ENCODE peak calls at places on chromosomes 5 and 9, in four cellular contexts. One of them, this sample, is unnamed.

GRCh38 chr9:129343697-129344375 is 165.8 kb upstream of the IER5L start:
- DNase-seq in endothelial cell: no peak
- DNase-seq in mammary epithelial cell: no peak
- DNase-seq in astrocyte of the cerebellum: no peak
- DNase-seq in this sample: no peak

GRCh38 chr9:116978155-116978554 is 291.1 kb downstream of the TRIM32 start:
- DNase-seq in endothelial cell: no peak
- DNase-seq in mammary epithelial cell: peak
- DNase-seq in astrocyte of the cerebellum: no peak
- DNase-seq in this sample: peak

GRCh38 chr5:146338774-146339714 is at the start of gene POU4F3:
- DNase-seq in endothelial cell: peak
- DNase-seq in mammary epithelial cell: no peak
- DNase-seq in astrocyte of the cerebellum: no peak
- DNase-seq in this sample: no peak

GRCh38 chr5:143372187-143372829 is 31.2 kb downstream of the NR3C1 start:
- DNase-seq in endothelial cell: no peak
- DNase-seq in mammary epithelial cell: peak
- DNase-seq in astrocyte of the cerebellum: no peak
- DNase-seq in this sample: peak

GRCh38 chr5:141399555-141400258 is 2.0 kb downstream of the PCDHGB5 start:
- DNase-seq in endothelial cell: no peak
- DNase-seq in mammary epithelial cell: no peak
- DNase-seq in astrocyte of the cerebellum: no peak
- DNase-seq in this sample: no peak

GRCh38 chr5:156015137-156015536 is 311.8 kb upstream of the SGCD start:
- DNase-seq in endothelial cell: no peak
- DNase-seq in mammary epithelial cell: no peak
- DNase-seq in astrocyte of the cerebellum: no peak
- DNase-seq in this sample: no peak

GRCh38 chr9:124284940-124285441 is 27.2 kb downstream of the NEK6 start:
- DNase-seq in endothelial cell: no peak
- DNase-seq in mammary epithelial cell: no peak
- DNase-seq in astrocyte of the cerebellum: peak
- DNase-seq in this sample: no peak

GRCh38 chr9:19431361-19432171 is 22.8 kb downstream of the ACER2 start:
- DNase-seq in endothelial cell: no peak
- DNase-seq in mammary epithelial cell: no peak
- DNase-seq in astrocyte of the cerebellum: no peak
- DNase-seq in this sample: no peak

GRCh38 chr5:178486305-178486704 is 103.9 kb downstream of the COL23A1 start:
- DNase-seq in endothelial cell: no peak
- DNase-seq in mammary epithelial cell: no peak
- DNase-seq in astrocyte of the cerebellum: no peak
- DNase-seq in this sample: no peak

DNA sequence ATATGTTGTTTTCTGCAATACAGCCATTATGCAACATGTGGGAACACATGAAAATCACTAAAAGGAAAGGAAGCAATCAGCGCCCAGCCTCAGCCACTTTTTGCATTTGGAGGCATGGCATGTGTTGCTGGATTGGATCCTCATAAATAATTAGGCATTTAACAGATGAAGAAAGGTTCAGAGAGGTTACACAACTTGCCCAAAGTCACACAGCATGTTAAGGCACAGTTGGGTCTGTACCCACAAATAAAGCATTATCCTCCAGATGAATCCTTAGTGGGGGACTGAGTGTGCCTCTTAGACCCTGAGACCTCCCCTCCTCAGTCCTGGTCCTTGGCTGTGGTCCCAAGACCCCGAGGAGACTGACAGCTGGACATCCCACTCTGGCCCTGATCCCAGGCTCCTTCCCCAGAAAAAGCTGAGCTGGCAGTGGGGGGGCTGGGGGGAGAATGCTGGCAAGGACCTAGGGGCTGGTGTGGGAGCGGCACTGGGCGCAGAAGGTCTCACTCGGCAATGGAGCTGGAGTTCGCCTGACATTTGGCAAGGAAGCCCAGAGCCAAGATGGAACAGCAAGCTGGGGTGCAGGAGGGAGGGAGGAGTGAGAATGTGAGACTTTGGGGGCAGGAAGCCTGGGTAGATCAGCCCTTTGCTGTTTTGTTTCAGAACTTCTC is 6.9 kb upstream of the AKNA start:
- DNase-seq in endothelial cell: no peak
- DNase-seq in mammary epithelial cell: no peak
- DNase-seq in astrocyte of the cerebellum: no peak
- DNase-seq in this sample: no peak
- TF ChIP-seq CTCF in endothelial cell: no peak
- TF ChIP-seq CTCF in mammary epithelial cell: no peak
- TF ChIP-seq CTCF in astrocyte of the cerebellum: no peak
- TF ChIP-seq CTCF in this sample: no peak

DNA sequence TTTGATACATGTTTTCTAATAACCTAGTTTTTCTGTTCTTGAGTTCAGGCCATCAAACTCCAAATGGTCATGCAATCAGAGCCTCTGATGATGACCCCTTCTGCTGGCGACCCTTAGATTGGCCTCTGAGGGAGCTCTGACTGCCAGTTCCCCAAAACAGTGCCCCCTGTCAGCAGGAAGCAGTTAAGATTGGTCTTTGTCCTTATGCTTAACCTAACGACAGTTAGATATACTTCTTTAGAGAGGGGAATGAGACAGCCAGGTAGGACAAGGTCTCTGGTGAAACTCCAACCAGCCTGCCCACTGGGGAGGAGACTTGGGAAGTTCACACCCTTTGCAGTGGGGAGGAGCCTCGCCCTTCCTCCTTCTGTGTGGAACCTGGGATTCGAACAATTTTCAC is 390.4 kb upstream of the KIF2A start:
- DNase-seq in endothelial cell: no peak
- DNase-seq in mammary epithelial cell: no peak
- DNase-seq in astrocyte of the cerebellum: no peak
- DNase-seq in this sample: no peak
- TF ChIP-seq CTCF in endothelial cell: no peak
- TF ChIP-seq CTCF in mammary epithelial cell: no peak
- TF ChIP-seq CTCF in astrocyte of the cerebellum: no peak
- TF ChIP-seq CTCF in this sample: no peak

GRCh38 chr9:136628287-136628686 is 34.4 kb upstream of the EGFL7 start:
- DNase-seq in endothelial cell: peak
- DNase-seq in mammary epithelial cell: no peak
- DNase-seq in astrocyte of the cerebellum: no peak
- DNase-seq in this sample: no peak

GRCh38 chr9:136626066-136626725 is 36.5 kb upstream of the EGFL7 start:
- DNase-seq in endothelial cell: no peak
- DNase-seq in mammary epithelial cell: no peak
- DNase-seq in astrocyte of the cerebellum: no peak
- DNase-seq in this sample: no peak

GRCh38 chr9:136625101-136626065 is 37.3 kb upstream of the EGFL7 start:
- DNase-seq in endothelial cell: no peak
- DNase-seq in mammary epithelial cell: peak
- DNase-seq in astrocyte of the cerebellum: no peak
- DNase-seq in this sample: peak

GRCh38 chr9:136627703-136628102 is 35.0 kb upstream of the EGFL7 start:
- DNase-seq in endothelial cell: no peak
- DNase-seq in mammary epithelial cell: no peak
- DNase-seq in astrocyte of the cerebellum: no peak
- DNase-seq in this sample: no peak

GRCh38 chr9:136626740-136627642 is 35.7 kb upstream of the EGFL7 start:
- DNase-seq in endothelial cell: peak
- DNase-seq in mammary epithelial cell: no peak
- DNase-seq in astrocyte of the cerebellum: no peak
- DNase-seq in this sample: peak
- TF ChIP-seq CTCF in endothelial cell: peak
- TF ChIP-seq CTCF in mammary epithelial cell: peak
- TF ChIP-seq CTCF in astrocyte of the cerebellum: peak
- TF ChIP-seq CTCF in this sample: peak

GRCh38 chr5:93904917-93905316 is 163.5 kb upstream of the POU5F2 start:
- DNase-seq in endothelial cell: no peak
- DNase-seq in mammary epithelial cell: no peak
- DNase-seq in astrocyte of the cerebellum: no peak
- DNase-seq in this sample: no peak

GRCh38 chr5:93894471-93895354 is 153.3 kb upstream of the POU5F2 start:
- DNase-seq in endothelial cell: no peak
- DNase-seq in mammary epithelial cell: no peak
- DNase-seq in astrocyte of the cerebellum: no peak
- DNase-seq in this sample: peak

GRCh38 chr5:93902288-93902687 is 160.9 kb upstream of the POU5F2 start:
- DNase-seq in endothelial cell: no peak
- DNase-seq in mammary epithelial cell: no peak
- DNase-seq in astrocyte of the cerebellum: no peak
- DNase-seq in this sample: no peak

GRCh38 chr5:93899026-93899600 is 157.7 kb upstream of the POU5F2 start:
- DNase-seq in endothelial cell: no peak
- DNase-seq in mammary epithelial cell: no peak
- DNase-seq in astrocyte of the cerebellum: no peak
- DNase-seq in this sample: peak
- TF ChIP-seq CTCF in endothelial cell: peak
- TF ChIP-seq CTCF in mammary epithelial cell: peak
- TF ChIP-seq CTCF in astrocyte of the cerebellum: peak
- TF ChIP-seq CTCF in this sample: peak

DNA sequence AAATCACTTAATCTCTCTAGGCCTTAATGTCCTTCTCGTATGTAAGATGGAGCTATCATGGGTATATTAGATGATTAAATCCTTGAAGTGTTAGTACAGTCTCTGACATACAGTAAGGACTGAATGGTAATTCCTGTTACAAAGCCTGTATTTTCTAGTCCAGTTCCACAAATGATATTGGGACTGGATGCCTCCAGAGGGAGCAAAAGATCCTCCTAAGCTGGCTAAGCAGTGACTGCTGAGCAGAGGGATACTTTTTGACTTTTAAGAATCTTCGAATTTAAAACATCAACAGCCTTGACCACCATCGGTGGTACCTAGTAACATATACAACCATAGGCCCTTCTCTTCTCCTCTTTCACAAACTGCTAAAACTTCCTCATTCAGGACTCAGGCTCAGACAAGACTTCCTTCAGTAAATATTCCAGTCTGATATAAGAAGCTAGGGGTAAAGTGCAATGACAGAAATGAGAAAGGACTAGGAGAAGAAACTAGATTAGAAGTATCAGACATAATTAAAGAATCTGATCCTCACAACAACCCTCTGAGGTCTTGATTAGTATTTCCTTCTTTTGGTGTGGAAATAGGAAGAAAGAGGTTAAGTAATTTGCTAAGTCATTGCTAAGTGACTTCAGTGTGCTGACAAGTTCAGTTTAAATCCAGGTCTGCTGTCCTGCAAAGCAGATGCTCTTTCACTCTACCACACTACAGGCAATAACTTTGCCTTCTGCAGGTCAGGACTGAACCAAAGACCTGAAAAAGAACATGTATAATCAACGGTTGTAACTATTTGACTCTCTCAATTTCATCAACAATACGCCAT is 13.9 kb downstream of the PTAR1 start:
- DNase-seq in endothelial cell: no peak
- DNase-seq in mammary epithelial cell: no peak
- DNase-seq in astrocyte of the cerebellum: no peak
- DNase-seq in this sample: peak
- TF ChIP-seq CTCF in endothelial cell: no peak
- TF ChIP-seq CTCF in mammary epithelial cell: no peak
- TF ChIP-seq CTCF in astrocyte of the cerebellum: peak
- TF ChIP-seq CTCF in this sample: no peak